ENCODE peak calls at places on chromosomes 2 and 18, in ten cellular contexts. X is lower lobe of right lung, T is left ventricle myocardium inferior, J is stomach, N is AG04450, W is right lobe of liver, Q is heart right ventricle, Z is esophagus squamous epithelium, C is fibroblast of lung, Y is pancreas. G is an unnamed sample.

GRCh38 chr2:17416891-17417391 is 101.3 kb downstream of the RAD51AP2 start:
- DNase-seq in X (no peak), T (no peak), J (no peak), N (peak), W (no peak), Q (no peak), Z (no peak), C (peak), Y (no peak), G (no peak)

GRCh38 chr2:199495147-199495546 is 37.4 kb upstream of the SATB2 start:
- DNase-seq in X (no peak), T (no peak), J (no peak), N (no peak), W (no peak), Q (no peak), Z (no peak), C (no peak), Y (no peak), G (no peak)

GRCh38 chr2:8541223-8541622 is 140.6 kb upstream of the ID2 start:
- DNase-seq in X (no peak), T (peak), J (no peak), N (no peak), W (no peak), Q (no peak), Z (no peak), C (no peak), Y (no peak), G (no peak)

GRCh38 chr2:25639131-25639530 is 34.2 kb downstream of the DTNB start:
- DNase-seq in X (no peak), T (no peak), J (no peak), N (no peak), W (no peak), Q (no peak), Z (no peak), C (no peak), Y (no peak), G (no peak)

GRCh38 chr2:169038338-169038757 is 7.2 kb upstream of the ABCB11 start:
- DNase-seq in X (no peak), T (no peak), J (no peak), N (no peak), W (no peak), Q (no peak), Z (no peak), C (peak), Y (no peak), G (no peak)

GRCh38 chr2:231604101-231604684 is 11.5 kb downstream of the TEX44 start:
- DNase-seq in X (peak), T (peak), J (peak), N (no peak), W (peak), Q (no peak), Z (no peak), C (no peak), Y (peak), G (no peak)

GRCh38 chr2:82675186-82675585 is 1783.9 kb downstream of the SUCLG1 start:
- DNase-seq in X (no peak), T (no peak), J (no peak), N (no peak), W (no peak), Q (no peak), Z (no peak), C (peak), Y (no peak), G (no peak)

GRCh38 chr2:10048501-10049171 is 5.3 kb downstream of the KLF11 start:
- DNase-seq in X (peak), T (no peak), J (no peak), N (no peak), W (no peak), Q (no peak), Z (no peak), C (peak), Y (no peak), G (no peak)

GRCh38 chr2:151733781-151734672 is at the start of gene NEB:
- DNase-seq in X (no peak), T (no peak), J (no peak), N (no peak), W (no peak), Q (no peak), Z (no peak), C (no peak), Y (no peak), G (no peak)

GRCh38 chr2:143807192-143807591 is 678.0 kb downstream of the ARHGAP15 start:
- DNase-seq in X (no peak), T (no peak), J (no peak), N (no peak), W (no peak), Q (no peak), Z (no peak), C (peak), Y (no peak), G (no peak)

GRCh38 chr2:212815453-212815852 is 276.9 kb upstream of the ERBB4 start:
- DNase-seq in X (no peak), T (no peak), J (no peak), N (no peak), W (no peak), Q (no peak), Z (no peak), C (peak), Y (no peak), G (no peak)

GRCh38 chr2:136238214-136238551 is 120.2 kb upstream of the CXCR4 start:
- DNase-seq in X (no peak), T (no peak), J (no peak), N (no peak), W (no peak), Q (no peak), Z (no peak), C (peak), Y (no peak), G (no peak)

GRCh38 chr2:55590810-55591440 is 26.5 kb downstream of the PPP4R3B start:
- DNase-seq in X (no peak), T (no peak), J (no peak), N (no peak), W (no peak), Q (no peak), Z (no peak), C (peak), Y (no peak), G (no peak)

GRCh38 chr2:112692496-112692911 is 28.3 kb upstream of the NT5DC4 start:
- DNase-seq in X (peak), T (peak), J (peak), N (peak), W (peak), Q (no peak), Z (no peak), C (peak), Y (no peak), G (peak)

GRCh38 chr2:157777425-157777824 is 98.7 kb downstream of the ACVR1 start:
- DNase-seq in X (no peak), T (no peak), J (peak), N (peak), W (no peak), Q (no peak), Z (no peak), C (peak), Y (no peak), G (peak)

GRCh38 chr2:219641390-219642063 is 14.1 kb downstream of the SLC4A3 start:
- DNase-seq in X (no peak), T (no peak), J (no peak), N (no peak), W (no peak), Q (no peak), Z (no peak), C (no peak), Y (no peak), G (no peak)

GRCh38 chr2:73418343-73418742 is 32.7 kb downstream of the ALMS1 start:
- DNase-seq in X (peak), T (peak), J (peak), N (peak), W (peak), Q (peak), Z (no peak), C (peak), Y (peak), G (no peak)

GRCh38 chr18:3448845-3449701 is 899 bp upstream of the TGIF1 start:
- DNase-seq in X (peak), T (peak), J (peak), N (no peak), W (peak), Q (peak), Z (peak), C (peak), Y (peak), G (peak)

GRCh38 chr2:60948926-60949579 is 67.7 kb downstream of the REL start:
- DNase-seq in X (no peak), T (no peak), J (no peak), N (no peak), W (no peak), Q (no peak), Z (no peak), C (peak), Y (no peak), G (no peak)

GRCh38 chr2:60938301-60938700 is 56.9 kb downstream of the REL start:
- DNase-seq in X (no peak), T (no peak), J (no peak), N (no peak), W (no peak), Q (no peak), Z (no peak), C (no peak), Y (no peak), G (no peak)

GRCh38 chr2:233436691-233437438 is 82.6 kb downstream of the DGKD start:
- DNase-seq in X (no peak), T (peak), J (peak), N (no peak), W (peak), Q (peak), Z (no peak), C (no peak), Y (no peak), G (no peak)

GRCh38 chr2:28558918-28559317 is 63.1 kb downstream of the PLB1 start:
- DNase-seq in X (no peak), T (no peak), J (no peak), N (no peak), W (peak), Q (no peak), Z (no peak), C (no peak), Y (no peak), G (no peak)
- TF ChIP-seq CTCF in X (no peak), T (no peak), J (no peak), N (no peak), W (no peak), Q (no peak), Z (no peak), C (no peak), Y (no peak), G (no peak)

GRCh38 chr2:215626812-215627281 is 191.0 kb upstream of the FN1 start:
- DNase-seq in X (no peak), T (no peak), J (no peak), N (no peak), W (no peak), Q (no peak), Z (no peak), C (peak), Y (no peak), G (no peak)
- H3K27ac ChIP-seq in X (no peak), T (no peak), J (no peak), N (no peak), W (no peak), Q (no peak), Z (no peak), C (no peak), Y (no peak), G (no peak)

DNA sequence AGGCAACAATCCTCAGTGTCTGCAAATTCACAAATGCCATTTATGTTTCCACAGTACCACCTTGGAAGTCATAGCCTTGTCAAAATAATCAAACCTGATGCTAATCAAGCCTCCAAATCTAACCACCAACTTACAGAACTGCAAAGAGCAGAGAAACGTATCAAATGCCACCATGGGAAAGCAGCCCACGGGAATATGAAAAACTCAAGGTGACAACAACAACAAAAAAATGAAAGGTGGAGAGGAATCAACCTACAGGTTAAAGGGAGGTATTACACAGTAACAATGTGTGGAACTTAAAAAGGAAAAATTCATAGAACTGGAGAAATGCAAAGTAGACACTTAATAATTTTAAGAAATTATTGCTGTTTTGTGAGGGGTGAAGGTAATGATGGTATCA is 46.7 kb downstream of the CD226 start:
- DNase-seq in X (no peak), T (no peak), J (no peak), N (no peak), W (no peak), Q (no peak), Z (no peak), C (no peak), Y (no peak), G (no peak)
- TF ChIP-seq CTCF in X (no peak), T (no peak), J (no peak), N (no peak), W (no peak), Q (no peak), Z (no peak), C (peak), Y (no peak), G (no peak)

GRCh38 chr2:2873450-2873811 is 504.2 kb downstream of the EIPR1 start:
- DNase-seq in X (no peak), T (no peak), J (no peak), N (no peak), W (no peak), Q (no peak), Z (no peak), C (no peak), Y (no peak), G (no peak)
- H3K27ac ChIP-seq in X (no peak), T (no peak), J (no peak), N (no peak), W (no peak), Q (no peak), Z (no peak), C (no peak), Y (no peak), G (no peak)

GRCh38 chr2:64228126-64228678 is 84.0 kb upstream of the PELI1 start:
- DNase-seq in X (peak), T (peak), J (peak), N (peak), W (peak), Q (peak), Z (no peak), C (peak), Y (peak), G (peak)
- TF ChIP-seq CTCF in X (no peak), T (peak), J (no peak), N (peak), W (no peak), Q (no peak), Z (no peak), C (no peak), Y (no peak), G (no peak)

G was measured in CD4-positive, alpha-beta T cell.